ENCODE peak calls at places on chromosomes 11 and 22, in eight cellular contexts. Y is A549, M is stomach, C is H9, V is Peyer's patch, Z is spleen, H is natural killer cell, T is AG09309. L is an unnamed sample.

GRCh38 chr22:37179126-37179470 is 8.9 kb downstream of the C1QTNF6 start:
- DNase-seq in C (no peak), V (no peak), H (no peak), Y (no peak), Z (no peak), T (no peak), M (no peak), L (no peak)

GRCh38 chr11:122779047-122779629 is 59.2 kb upstream of the CRTAM start:
- DNase-seq in H (no peak), Z (no peak), T (no peak), V (no peak), Y (no peak), M (no peak), C (no peak), L (no peak)

GRCh38 chr11:20007386-20007785 is 152.9 kb downstream of the DBX1 start:
- DNase-seq in T (no peak), M (no peak), Y (no peak), H (no peak), V (no peak), C (no peak), Z (no peak), L (no peak)

GRCh38 chr22:48939441-48940265 is 888.0 kb downstream of the BRD1 start:
- DNase-seq in Z (no peak), C (no peak), V (no peak), Y (no peak), H (peak), T (no peak), M (peak), L (no peak)

GRCh38 chr22:22941831-22942510 is 54.4 kb downstream of the IGLL5 start:
- DNase-seq in C (peak), Y (no peak), T (no peak), V (peak), H (peak), M (peak), Z (peak), L (peak)

GRCh38 chr22:35452351-35452781 is 52.4 kb downstream of the MCM5 start:
- DNase-seq in M (peak), T (no peak), Y (no peak), V (peak), C (no peak), H (no peak), Z (no peak), L (no peak)

GRCh38 chr22:26398741-26399153 is 30.3 kb upstream of the ASPHD2 start:
- DNase-seq in H (no peak), Y (peak), C (peak), Z (no peak), T (peak), V (peak), M (peak), L (peak)

GRCh38 chr11:27213232-27213660 is 149.8 kb downstream of the CCDC34 start:
- DNase-seq in V (no peak), C (no peak), T (peak), Y (no peak), H (no peak), Z (no peak), M (no peak), L (no peak)

GRCh38 chr11:109043318-109043717 is 378.4 kb downstream of the DDX10 start:
- DNase-seq in C (no peak), T (no peak), H (no peak), M (no peak), Z (no peak), Y (no peak), V (no peak), L (no peak)

GRCh38 chr11:26830218-26830617 is 108.4 kb upstream of the SLC5A12 start:
- DNase-seq in M (no peak), Z (no peak), C (no peak), Y (no peak), H (no peak), T (no peak), V (no peak), L (no peak)

GRCh38 chr22:46971141-46971775 is 208.8 kb downstream of the TBC1D22A start:
- DNase-seq in Y (no peak), H (no peak), M (no peak), Z (no peak), V (no peak), T (no peak), C (no peak), L (no peak)

GRCh38 chr11:127640822-127641485 is 640.4 kb upstream of the KIRREL3 start:
- DNase-seq in T (no peak), C (no peak), V (no peak), H (no peak), M (no peak), Y (no peak), Z (no peak), L (no peak)

GRCh38 chr11:128463386-128463829 is 124.0 kb downstream of the ETS1 start:
- DNase-seq in C (no peak), T (peak), Y (no peak), Z (no peak), V (no peak), M (no peak), H (no peak), L (no peak)

GRCh38 chr22:29115682-29116313 is 43.0 kb downstream of the KREMEN1 start:
- DNase-seq in Y (no peak), T (no peak), Z (no peak), M (no peak), C (no peak), H (no peak), V (no peak), L (no peak)

GRCh38 chr11:82995754-82996398 is 75.8 kb downstream of the RAB30 start:
- DNase-seq in Z (no peak), Y (no peak), H (no peak), V (no peak), C (no peak), T (peak), M (no peak), L (no peak)

GRCh38 chr11:66851251-66851620 is 5.6 kb upstream of the LRFN4 start:
- DNase-seq in C (no peak), Y (no peak), V (no peak), T (no peak), Z (peak), M (no peak), H (no peak), L (no peak)

GRCh38 chr11:8928981-8929615 is 3.6 kb downstream of the C11orf16 start:
- DNase-seq in H (no peak), T (peak), V (no peak), Z (no peak), C (no peak), M (no peak), Y (no peak), L (no peak)

GRCh38 chr11:75574698-75575265 is 12.7 kb downstream of the SERPINH1 start:
- DNase-seq in Y (no peak), T (no peak), H (no peak), C (peak), V (no peak), Z (no peak), M (no peak), L (no peak)

GRCh38 chr11:130782361-130783221 is 133.7 kb downstream of the SNX19 start:
- DNase-seq in H (no peak), V (no peak), T (no peak), Y (no peak), C (no peak), Z (no peak), M (no peak), L (no peak)

GRCh38 chr11:115469361-115469760 is 34.9 kb downstream of the CADM1 start:
- DNase-seq in Y (no peak), V (no peak), Z (no peak), T (no peak), C (no peak), M (no peak), H (no peak), L (no peak)

GRCh38 chr22:45321827-45322226 is 12.1 kb downstream of the FAM118A start:
- DNase-seq in C (no peak), T (no peak), M (no peak), Y (no peak), H (no peak), Z (peak), V (no peak), L (no peak)

GRCh38 chr11:96237759-96238158 is 105.2 kb downstream of the MAML2 start:
- DNase-seq in H (no peak), M (no peak), V (no peak), T (no peak), C (no peak), Y (no peak), Z (no peak), L (no peak)

GRCh38 chr11:134139873-134140331 is 71.0 kb downstream of the JAM3 start:
- DNase-seq in T (peak), H (no peak), V (no peak), C (peak), Y (peak), Z (peak), M (peak), L (no peak)

GRCh38 chr11:113176971-113177370 is 137.4 kb upstream of the TTC12 start:
- DNase-seq in H (no peak), T (no peak), M (no peak), C (no peak), Y (no peak), Z (no peak), V (no peak), L (no peak)

GRCh38 chr11:34626393-34626792 is 5.5 kb downstream of the EHF start:
- DNase-seq in V (no peak), Y (no peak), T (no peak), Z (no peak), C (no peak), H (no peak), M (no peak), L (no peak)

GRCh38 chr22:26045051-26045450 is 124.2 kb upstream of the SEZ6L start:
- DNase-seq in V (no peak), T (no peak), H (no peak), Y (no peak), C (no peak), M (no peak), Z (no peak), L (no peak)

GRCh38 chr11:88281317-88281712 is 56.2 kb downstream of the CTSC start:
- DNase-seq in T (no peak), V (no peak), M (no peak), Y (no peak), Z (no peak), H (no peak), C (no peak), L (no peak)

DNA sequence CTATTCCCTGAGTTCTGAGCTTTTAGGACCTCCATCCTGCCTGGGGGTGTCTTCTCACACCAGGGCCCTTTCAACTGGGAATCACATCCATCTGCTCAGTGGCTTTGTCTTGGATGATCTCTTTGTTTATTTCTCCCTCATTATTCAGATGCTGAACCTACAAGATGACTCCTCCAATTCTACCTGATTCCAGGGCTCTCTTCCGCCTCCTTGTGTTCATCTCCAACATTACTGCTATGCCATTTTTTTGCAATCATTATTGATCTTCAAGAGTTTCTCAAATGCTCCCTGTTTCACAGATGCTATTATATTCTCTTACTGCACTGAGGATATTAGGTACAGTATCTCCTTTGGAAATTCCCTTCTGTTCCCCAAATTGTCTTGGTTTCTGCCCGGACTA is 307.7 kb downstream of the SHANK2 start:
- DNase-seq in H (no peak), V (no peak), T (no peak), M (no peak), Y (no peak), Z (no peak), C (no peak), L (no peak)
- TF ChIP-seq CTCF in H (no peak), V (no peak), T (no peak), M (no peak), Y (no peak), Z (no peak), C (peak), L (no peak)

DNA sequence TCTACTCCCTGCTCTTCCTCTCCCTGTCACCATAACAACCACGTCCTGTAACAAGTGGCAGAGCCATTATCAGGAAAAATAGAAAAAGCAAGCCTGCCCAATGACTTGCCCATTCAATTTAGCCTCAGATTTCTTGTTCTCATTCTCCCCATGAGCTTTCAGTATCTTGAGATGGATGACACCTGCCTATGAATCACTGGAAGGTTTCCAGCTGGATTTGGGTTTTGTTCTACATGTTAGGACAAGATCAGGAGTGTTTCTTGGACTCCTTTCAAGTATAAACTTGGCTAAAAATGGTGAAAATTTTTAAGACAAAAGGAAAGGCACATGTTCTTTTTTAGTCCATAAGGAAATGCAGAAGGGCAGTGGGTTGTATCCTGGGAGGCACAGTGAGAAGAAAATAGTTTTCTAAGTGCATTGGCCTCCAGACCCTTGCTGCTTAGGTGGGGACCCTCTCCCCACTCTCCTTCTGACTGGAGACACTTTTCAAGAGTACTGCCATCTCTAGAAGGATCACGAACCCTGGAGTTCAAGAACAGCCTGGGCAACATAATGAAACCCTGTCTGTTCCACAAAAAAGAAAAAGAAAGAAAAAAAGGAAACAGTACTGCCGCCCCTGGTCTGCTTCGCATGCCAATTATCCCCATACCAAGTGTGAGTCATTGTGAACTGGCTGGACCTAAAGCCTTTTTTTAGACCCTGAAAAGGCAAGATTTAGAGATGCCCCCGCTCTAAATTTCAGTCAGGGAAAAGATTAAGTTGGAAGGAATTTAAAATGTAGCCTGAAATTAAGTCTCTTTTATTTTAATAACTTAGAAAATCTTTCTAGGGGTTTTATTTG is 51.0 kb downstream of the MTNR1B start:
- DNase-seq in C (no peak), V (no peak), H (no peak), Y (peak), T (no peak), M (no peak), Z (no peak), L (no peak)
- TF ChIP-seq CTCF in C (no peak), V (no peak), H (no peak), Y (no peak), T (no peak), M (no peak), Z (no peak), L (no peak)

DNA sequence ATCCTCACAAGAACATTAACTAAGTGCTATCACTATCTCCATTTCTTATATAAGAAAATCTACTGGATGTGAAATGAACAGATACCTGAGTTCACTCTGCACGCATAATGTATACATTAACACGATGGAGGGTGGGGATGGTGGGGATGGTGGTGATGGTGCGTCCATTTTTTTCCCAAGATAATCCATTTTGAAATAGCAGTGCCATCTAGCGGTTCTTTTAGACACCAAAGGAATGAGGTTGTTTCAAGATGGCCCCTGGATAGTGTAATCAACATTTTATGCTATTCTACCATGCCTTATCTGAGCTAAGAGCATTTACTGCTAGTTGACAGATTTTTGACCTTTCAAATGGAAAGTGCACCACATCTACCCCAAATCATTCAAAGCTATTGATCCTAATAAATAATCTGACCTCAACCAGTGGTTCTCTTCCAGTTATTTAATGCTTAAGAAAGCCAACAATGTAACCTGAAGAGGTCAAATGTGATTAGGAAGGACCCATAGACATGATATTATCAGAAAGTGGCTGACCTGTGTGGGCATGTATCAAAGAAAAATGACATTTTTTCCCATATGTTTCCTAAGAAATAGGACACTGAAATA is 714.7 kb upstream of the TENM4 start:
- DNase-seq in T (no peak), M (no peak), C (no peak), H (no peak), Y (peak), Z (no peak), V (no peak), L (no peak)
- TF ChIP-seq CTCF in T (peak), M (no peak), C (peak), H (no peak), Y (peak), Z (no peak), V (peak), L (no peak)

DNA sequence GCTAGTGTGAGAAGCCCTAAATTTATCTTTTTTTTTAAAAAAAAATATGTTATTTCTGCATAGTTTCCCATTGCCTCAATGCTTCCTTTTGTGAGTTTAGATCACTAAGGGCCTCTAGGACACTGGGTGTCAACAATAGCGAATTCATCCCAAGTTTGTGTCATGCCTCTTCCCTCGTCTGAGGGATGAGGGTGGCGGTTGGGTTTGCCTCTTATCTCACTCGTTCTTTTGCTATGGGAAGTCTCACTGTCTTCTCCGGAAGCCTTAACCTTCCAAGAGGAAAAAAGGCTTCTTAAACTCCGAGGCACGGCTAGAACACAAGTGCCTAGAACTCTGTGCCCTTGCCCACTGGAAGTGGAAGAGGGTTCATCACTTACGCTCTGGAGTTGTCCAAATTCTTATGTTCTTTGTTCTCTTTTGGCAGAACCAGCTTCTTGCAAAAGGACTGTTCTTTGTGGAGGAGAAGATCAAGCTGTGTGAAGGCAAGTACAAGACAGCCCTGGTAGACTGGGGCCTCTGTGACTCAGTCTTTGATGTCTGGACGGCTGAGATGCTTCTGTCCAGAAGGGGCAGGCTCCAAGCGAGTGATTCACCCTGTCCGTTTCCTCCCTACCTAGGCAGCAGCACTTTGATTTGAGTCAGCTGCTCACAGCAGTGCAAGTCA is 78.5 kb downstream of the TRAF6 start:
- DNase-seq in Z (no peak), H (no peak), C (no peak), M (peak), T (peak), V (no peak), Y (peak), L (no peak)
- TF ChIP-seq CTCF in Z (no peak), H (no peak), C (no peak), M (no peak), T (peak), V (peak), Y (no peak), L (no peak)

L was measured in activated B cell treated with CpG ODN at 0.5 μM for 24 hours.